ENCODE peak calls at places on chromosomes 2 and 18, in five cellular contexts. X is K562; P is adrenal gland; C is tibial artery; W is CD8-positive, alpha-beta T cell. E is an unnamed sample.

GRCh38 chr18:79784071-79784913 is 13.4 kb upstream of the KCNG2 start:
- DNase-seq in P (no peak), W (no peak), C (no peak), X (no peak), E (peak; percentile 29)

GRCh38 chr18:46754661-46755292 is 2.1 kb downstream of the ST8SIA5 start:
- DNase-seq in C (no peak), X (no peak), W (no peak), P (peak; percentile 67), E (peak; percentile 61)

GRCh38 chr18:50709215-50709614 is 110.6 kb downstream of the MRO start:
- DNase-seq in C (no peak), X (no peak), P (no peak), W (no peak), E (no peak)

GRCh38 chr2:240319221-240319854 is 116.1 kb upstream of the GPC1 start:
- DNase-seq in P (peak; percentile 17), X (no peak), W (no peak), C (no peak), E (no peak)

GRCh38 chr2:68172990-68173715 is 15.5 kb downstream of the PNO1 start:
- DNase-seq in P (no peak), C (no peak), X (no peak), W (no peak), E (no peak)

GRCh38 chr2:224689539-224689938 is 26.6 kb downstream of the CCDC195 start:
- DNase-seq in C (no peak), W (no peak), X (no peak), P (no peak), E (no peak)

GRCh38 chr2:126978333-126978732 is 79.6 kb downstream of the TEX51 start:
- DNase-seq in P (no peak), X (no peak), W (no peak), C (no peak), E (no peak)

GRCh38 chr2:18473241-18473841 is 87.1 kb downstream of the RDH14 start:
- DNase-seq in C (peak; percentile 30), W (no peak), P (no peak), X (no peak), E (no peak)

GRCh38 chr2:202037086-202037485 is 3.4 kb downstream of the FZD7 start:
- DNase-seq in C (no peak), P (no peak), X (no peak), W (no peak), E (no peak)

GRCh38 chr2:24816884-24817283 is 23.7 kb downstream of the CENPO start:
- DNase-seq in C (no peak), P (peak; percentile 59), X (no peak), W (no peak), E (no peak)

GRCh38 chr2:64202206-64202864 is 58.1 kb upstream of the PELI1 start:
- DNase-seq in W (no peak), X (no peak), P (no peak), C (no peak), E (no peak)

GRCh38 chr18:62767321-62767720 is 52.0 kb downstream of the PHLPP1 start:
- DNase-seq in P (no peak), C (no peak), W (no peak), X (no peak), E (no peak)

GRCh38 chr2:40445467-40445866 is 6.4 kb downstream of the SLC8A1 start:
- DNase-seq in X (no peak), C (no peak), P (no peak), W (no peak), E (no peak)

GRCh38 chr2:98926601-98927000 is 9.4 kb downstream of the CRACDL start:
- DNase-seq in W (no peak), X (no peak), C (no peak), P (no peak), E (no peak)

GRCh38 chr2:236916181-236916580 is 169.5 kb upstream of the COPS8 start:
- DNase-seq in W (no peak), P (no peak), X (no peak), C (no peak), E (no peak)

GRCh38 chr2:164714471-164714870 is 93.2 kb upstream of the GRB14 start:
- DNase-seq in P (no peak), W (no peak), C (no peak), X (no peak), E (no peak)

GRCh38 chr2:241255542-241256167 is 59.8 kb downstream of the HDLBP start:
- DNase-seq in X (no peak), C (no peak), W (no peak), P (peak; percentile 97), E (no peak)

GRCh38 chr2:4368907-4369306 is 665.5 kb downstream of the DCDC2C start:
- DNase-seq in C (no peak), X (no peak), W (no peak), P (no peak), E (no peak)

GRCh38 chr2:231482806-231483391 is 18.6 kb upstream of the NCL start:
- DNase-seq in C (peak; percentile 66), X (peak; percentile 70), W (peak; percentile 47), P (peak; percentile 86), E (peak; percentile 80)

GRCh38 chr2:122072666-122073065 is 317.2 kb downstream of the TSN start:
- DNase-seq in C (no peak), P (no peak), X (no peak), W (no peak), E (no peak)

GRCh38 chr2:225334524-225334923 is 65.0 kb upstream of the NYAP2 start:
- DNase-seq in X (no peak), P (no peak), W (no peak), C (no peak), E (no peak)

GRCh38 chr2:18623782-18624181 is 34.4 kb upstream of the NT5C1B start:
- DNase-seq in C (no peak), X (no peak), P (no peak), W (no peak), E (no peak)

GRCh38 chr2:224278531-224278930 is 123.4 kb downstream of the FAM124B start:
- DNase-seq in C (no peak), P (no peak), W (no peak), X (no peak), E (no peak)

GRCh38 chr2:52904511-52904910 is 863.1 kb upstream of the CHAC2 start:
- DNase-seq in C (no peak), P (no peak), X (no peak), W (no peak), E (no peak)

GRCh38 chr18:77114564-77115391 is 17.8 kb downstream of the MBP start:
- DNase-seq in P (peak; percentile 90), C (peak; percentile 93), W (no peak), X (no peak), E (peak; percentile 95)
- H3K4me3 ChIP-seq in P (no peak overlapping the region), C (no peak overlapping the region), W (no peak overlapping the region), X (no peak overlapping the region), E (no peak overlapping the region)

GRCh38 chr2:215528555-215528954 is 92.7 kb upstream of the FN1 start:
- DNase-seq in P (no peak), W (no peak), C (no peak), X (no peak), E (no peak)

GRCh38 chr2:215527738-215528137 is 91.9 kb upstream of the FN1 start:
- DNase-seq in W (no peak), P (no peak), X (no peak), C (no peak), E (no peak)

GRCh38 chr2:215530191-215530968 is 94.5 kb upstream of the FN1 start:
- DNase-seq in C (no peak), P (no peak), X (no peak), W (no peak), E (no peak)

GRCh38 chr2:215531284-215531683 is 95.4 kb upstream of the FN1 start:
- DNase-seq in P (no peak), X (no peak), W (no peak), C (no peak), E (no peak)

DNA sequence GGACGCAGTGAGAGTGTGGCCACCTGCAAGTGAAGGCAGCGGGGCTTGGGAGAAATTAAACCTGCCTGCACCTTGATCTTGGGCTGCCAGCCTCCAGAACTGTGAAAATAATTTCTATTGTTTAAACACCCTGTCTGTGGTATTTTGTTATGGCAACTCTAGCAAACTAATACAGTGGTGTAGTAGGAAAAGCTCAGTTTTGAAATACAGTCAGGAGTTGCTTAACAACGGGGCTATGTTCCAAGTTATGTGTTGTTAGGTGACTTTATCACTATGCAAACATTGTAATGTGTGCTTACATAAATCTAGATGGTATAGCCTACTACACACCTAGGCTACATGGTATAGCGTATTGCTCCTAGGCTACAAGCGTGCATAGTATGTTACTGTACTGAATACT is 93.4 kb upstream of the FN1 start:
- DNase-seq in W (no peak), X (no peak), C (no peak), P (no peak), E (no peak)
- H3K27ac ChIP-seq in W (no peak overlapping the region), X (no peak overlapping the region), C (no peak overlapping the region), P (no peak overlapping the region), E (no peak overlapping the region)

DNA sequence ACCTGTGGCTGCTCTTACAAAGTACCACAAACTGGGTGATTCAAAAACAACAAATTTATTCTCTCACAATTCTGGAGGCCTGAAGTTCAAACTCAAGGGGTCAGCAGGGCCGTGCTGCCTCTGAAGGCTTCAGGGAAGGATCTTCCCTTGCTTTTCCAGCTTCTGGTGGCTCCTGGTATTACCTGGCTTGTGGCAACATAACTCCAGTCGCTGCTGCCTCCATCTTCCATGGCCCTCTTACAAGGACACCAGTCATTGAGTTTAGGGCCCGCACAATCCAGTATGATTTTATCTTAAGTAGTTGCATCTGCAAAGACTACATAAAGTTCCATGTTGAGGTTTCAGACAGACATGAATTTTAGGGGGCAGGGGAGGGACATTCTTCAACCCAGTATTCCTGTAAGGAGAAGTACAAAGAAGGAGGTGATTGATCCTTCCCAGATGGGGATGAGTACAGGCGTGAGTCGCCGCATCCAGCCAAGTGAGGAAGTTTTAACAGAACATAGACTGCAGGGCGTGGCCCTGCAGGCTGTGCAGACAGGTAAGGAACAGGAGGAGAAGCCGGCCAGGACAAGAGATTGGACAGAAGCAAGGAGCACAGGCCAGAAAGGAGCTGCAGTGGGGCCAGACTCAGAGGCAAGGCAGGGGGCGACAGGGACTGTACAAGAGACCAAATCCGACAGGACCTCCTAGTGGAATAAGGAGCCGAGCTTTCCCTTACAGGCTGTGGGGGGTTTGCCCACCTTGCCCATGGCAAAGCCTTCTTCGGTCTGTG is 44.4 kb upstream of the BZW1 start:
- DNase-seq in C (no peak), P (no peak), X (no peak), W (no peak), E (no peak)
- H3K27me3 ChIP-seq in C (no peaks in the 10 kb centered on the region), P (no peaks in the 10 kb centered on the region), X (peaks cover 16% of the 10 kb centered on the region), W (no peaks in the 10 kb centered on the region), E (no peaks in the 10 kb centered on the region)

GRCh38 chr2:100105678-100106054 is 36.7 kb downstream of the AFF3 start:
- DNase-seq in C (no peak), P (no peak), X (no peak), W (no peak), E (no peak)
- H3K4me3 ChIP-seq in C (peak overlapping the region; percentile 68), P (no peak overlapping the region), X (no peak overlapping the region), W (no peak overlapping the region), E (peak overlapping the region; percentile 48)

GRCh38 chr2:168455692-168456525 is at the start of gene CERS6:
- DNase-seq in P (peak; percentile 98), W (peak; percentile 46), C (peak; percentile 95), X (peak; percentile 89), E (peak; percentile 98)

GRCh38 chr2:168457177-168457905 is 1.3 kb downstream of the CERS6 start:
- DNase-seq in C (no peak), W (no peak), X (no peak), P (no peak), E (no peak)

GRCh38 chr2:168454737-168455691 is 1.1 kb upstream of the CERS6 start:
- DNase-seq in C (no peak), X (no peak), P (no peak), W (no peak), E (no peak)

GRCh38 chr2:168459256-168459655 is 3.2 kb downstream of the CERS6 start:
- DNase-seq in P (no peak), W (no peak), C (no peak), X (no peak), E (no peak)

GRCh38 chr2:168456526-168457176 is 579 bp downstream of the CERS6 start:
- DNase-seq in P (no peak), X (peak; percentile 65), W (no peak), C (no peak), E (peak; percentile 89)
- H3K27ac ChIP-seq in P (peak overlapping the region; percentile 77), X (peak overlapping the region; percentile 84), W (peak overlapping the region; percentile 44), C (peak overlapping the region; percentile 83), E (peak overlapping the region; percentile 91)